ENCODE peak calls at places on chromosomes 11 and 22, in six cellular contexts. P, W, L, M, J and G are unnamed samples.
A peak's percentile ranks its signal among the peaks of the same experiment; 100 is the strongest.

GRCh38 chr11:75262961-75263852 is 22.6 kb downstream of the TPBGL start:
- DNase-seq in P (no peak), M (no peak), J (no peak), L (no peak), W (peak; percentile 41), G (no peak)

GRCh38 chr11:31645747-31646146 is 136.2 kb downstream of the ELP4 start:
- DNase-seq in P (peak; percentile 85), L (peak; percentile 92), W (no peak), J (peak; percentile 79), M (peak; percentile 50), G (peak; percentile 86)

GRCh38 chr11:35218956-35219355 is 80.0 kb downstream of the CD44 start:
- DNase-seq in W (no peak), L (no peak), J (no peak), M (peak; percentile 40), P (no peak), G (no peak)

GRCh38 chr22:45961679-45962430 is 15.1 kb downstream of the WNT7B start:
- DNase-seq in L (no peak), W (no peak), M (no peak), J (no peak), P (no peak), G (no peak)

GRCh38 chr11:122882189-122882808 is at the start of gene JHY:
- DNase-seq in W (no peak), L (no peak), J (no peak), P (no peak), M (peak; percentile 6), G (no peak)

GRCh38 chr22:39176673-39177455 is 24.4 kb upstream of the CBX7 start:
- DNase-seq in P (no peak), L (no peak), M (no peak), W (no peak), J (no peak), G (no peak)

GRCh38 chr11:77776455-77776854 is 44.1 kb downstream of the RSF1 start:
- DNase-seq in P (no peak), J (no peak), M (peak; percentile 36), L (peak; percentile 34), W (no peak), G (peak; percentile 56)

GRCh38 chr11:69293819-69294505 is at the start of gene MYEOV:
- DNase-seq in L (peak; percentile 38), W (peak; percentile 78), M (peak; percentile 42), P (no peak), J (peak; percentile 59), G (peak; percentile 92)

GRCh38 chr11:124754309-124754708 is 2.3 kb upstream of the VSIG2 start:
- DNase-seq in P (no peak), M (no peak), W (no peak), J (no peak), L (no peak), G (peak; percentile 51)

GRCh38 chr11:3810446-3810845 is 2.1 kb downstream of the PGAP2 start:
- DNase-seq in M (no peak), W (no peak), P (no peak), L (no peak), J (no peak), G (no peak)

GRCh38 chr11:86537541-86538222 is 134.7 kb downstream of the ME3 start:
- DNase-seq in M (peak; percentile 41), J (no peak), P (no peak), L (peak; percentile 52), W (no peak), G (no peak)

GRCh38 chr11:73239111-73239521 is 21.0 kb downstream of the P2RY2 start:
- DNase-seq in W (peak; percentile 38), J (no peak), M (no peak), L (no peak), P (no peak), G (no peak)

GRCh38 chr11:73236205-73236765 is 18.2 kb downstream of the P2RY2 start:
- DNase-seq in M (no peak), W (no peak), L (no peak), P (no peak), J (no peak), G (no peak)

GRCh38 chr11:73236879-73237278 is 18.8 kb downstream of the P2RY2 start:
- DNase-seq in W (peak; percentile 73), J (peak; percentile 48), P (no peak), M (peak; percentile 34), L (peak; percentile 45), G (peak; percentile 77)

GRCh38 chr11:73239571-73240189 is 21.6 kb downstream of the P2RY2 start:
- DNase-seq in M (no peak), L (no peak), W (peak; percentile 23), J (peak; percentile 32), P (no peak), G (no peak)

GRCh38 chr11:73237471-73238290 is 19.6 kb downstream of the P2RY2 start:
- DNase-seq in P (no peak), L (peak; percentile 72), W (no peak), J (no peak), M (peak; percentile 32), G (no peak)
- TF ChIP-seq CTCF in P (no peak), L (no peak), W (no peak), J (no peak), M (no peak), G (no peak)

GRCh38 chr11:65773784-65774411 is 6.9 kb downstream of the AP5B1 start:
- DNase-seq in J (peak; percentile 38), P (no peak), W (peak; percentile 40), L (no peak), M (peak; percentile 14), G (no peak)
- TF ChIP-seq CTCF in J (peak; percentile 19), P (no peak), W (no peak), L (peak; percentile 6), M (no peak), G (no peak)

GRCh38 chr11:9516113-9516512 is 55.3 kb downstream of the ZNF143 start:
- DNase-seq in M (no peak), P (no peak), J (no peak), W (peak; percentile 71), L (no peak), G (no peak)

GRCh38 chr11:9506489-9507343 is 45.9 kb downstream of the ZNF143 start:
- DNase-seq in J (peak; percentile 60), W (peak; percentile 91), M (peak; percentile 83), L (peak; percentile 89), P (peak; percentile 42), G (peak; percentile 90)

DNA sequence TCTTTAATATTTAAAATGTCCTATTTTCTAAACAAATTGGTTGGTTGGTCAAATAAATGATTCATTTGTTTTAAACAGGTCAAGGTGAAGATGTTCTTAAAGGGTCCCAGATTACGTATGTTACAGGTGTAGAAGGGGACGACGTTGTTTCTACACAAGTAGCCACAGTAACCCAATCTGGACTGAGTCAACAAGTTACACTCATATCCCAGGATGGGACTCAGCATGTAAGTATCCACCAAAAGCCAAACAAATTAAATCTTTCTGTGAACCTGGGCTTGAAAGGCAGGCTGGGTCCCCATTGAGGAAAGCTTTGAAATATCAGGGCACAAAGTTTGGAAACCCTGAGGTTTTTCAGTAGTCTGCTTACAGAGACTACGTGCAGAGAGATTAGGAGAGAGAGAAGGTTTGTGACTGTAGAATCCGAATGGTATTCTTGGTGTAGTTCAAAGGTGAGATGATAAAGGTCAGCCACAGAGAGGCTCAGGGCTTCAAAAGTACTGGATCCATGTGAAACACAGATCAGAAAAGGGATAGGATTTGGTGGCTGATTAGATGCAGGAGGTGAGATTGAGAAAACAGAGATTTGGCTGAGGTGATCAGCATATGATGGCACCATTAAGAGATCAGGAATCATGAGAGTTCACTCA is 51.7 kb downstream of the ZNF143 start:
- DNase-seq in W (no peak), P (no peak), J (no peak), M (no peak), L (no peak), G (no peak)
- TF ChIP-seq CTCF in W (no peak), P (no peak), J (no peak), M (no peak), L (no peak), G (no peak)

GRCh38 chr11:88338223-88338661 is 706 bp upstream of the CTSC start:
- DNase-seq in W (peak; percentile 75), L (peak; percentile 90), M (peak; percentile 93), J (peak; percentile 87), P (peak; percentile 34), G (peak; percentile 69)

GRCh38 chr11:88341852-88342251 is 4.3 kb upstream of the CTSC start:
- DNase-seq in L (no peak), P (no peak), J (no peak), W (no peak), M (no peak), G (no peak)

GRCh38 chr11:88340366-88340930 is 2.9 kb upstream of the CTSC start:
- DNase-seq in L (no peak), J (no peak), W (no peak), M (no peak), P (no peak), G (no peak)

GRCh38 chr11:88335284-88335683 is 2.3 kb downstream of the CTSC start:
- DNase-seq in W (no peak), L (peak; percentile 25), J (no peak), M (peak; percentile 23), P (no peak), G (peak; percentile 6)

DNA sequence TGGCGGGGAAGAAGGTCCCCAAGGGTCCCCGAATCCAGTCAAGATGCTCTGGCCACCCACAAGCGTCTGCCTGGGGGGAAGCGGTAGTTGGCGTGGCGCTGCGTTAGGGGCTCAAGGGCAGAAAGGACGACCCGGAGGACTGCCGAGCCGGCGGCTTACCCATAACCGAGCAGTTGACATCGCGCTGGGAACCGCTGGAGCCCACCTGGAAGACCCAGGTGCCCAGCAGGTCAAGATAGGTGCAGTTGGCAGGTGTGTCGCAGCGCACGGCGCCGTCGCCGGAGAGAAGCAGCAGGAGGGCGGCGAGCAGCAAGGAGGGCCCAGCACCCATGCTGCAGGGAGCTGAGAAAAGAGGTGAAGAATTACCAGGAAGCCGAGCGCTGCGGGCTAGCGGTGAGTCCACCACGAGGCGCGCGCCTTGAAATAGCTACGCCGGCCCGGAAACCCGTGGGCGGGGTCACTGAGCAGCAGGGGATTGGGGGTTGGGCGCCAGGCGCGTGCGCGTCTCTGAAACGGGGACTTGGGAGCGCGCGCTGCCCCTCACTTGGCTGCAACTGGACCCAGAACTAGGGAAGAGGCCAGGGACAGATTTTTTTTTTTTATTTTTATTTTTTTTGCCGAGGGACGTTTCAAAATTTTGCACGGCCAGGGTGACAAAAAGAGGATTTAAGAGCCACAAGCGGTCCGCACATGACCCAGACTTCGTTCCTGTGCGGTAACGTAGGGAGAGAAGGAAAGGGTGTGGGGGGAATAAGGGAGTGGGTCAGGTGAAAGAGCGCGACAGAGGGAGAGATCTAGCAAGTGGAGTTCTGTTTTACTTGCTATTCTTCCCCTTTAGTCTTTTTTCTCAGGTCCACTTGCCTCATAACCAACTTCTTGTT is at the start of gene CTSC:
- DNase-seq in W (peak; percentile 99), M (peak; percentile 92), L (peak; percentile 92), P (peak; percentile 59), J (peak; percentile 92), G (peak; percentile 96)
- TF ChIP-seq CTCF in W (no peak), M (no peak), L (no peak), P (no peak), J (no peak), G (no peak)